ENCODE peak calls at places on chromosomes 7 and 10, in four cellular contexts. Y, O, P and Z are unnamed samples.

GRCh38 chr10:23338886-23339285 is 5.7 kb downstream of the C10orf67 start:
- DNase-seq in Y (no peak), O (no peak), P (no peak), Z (no peak)

GRCh38 chr10:61286695-61287094 is 166.5 kb downstream of the TMEM26 start:
- DNase-seq in Y (no peak), O (no peak), P (no peak), Z (no peak)

GRCh38 chr7:27697861-27698430 is 35.3 kb upstream of the HIBADH start:
- DNase-seq in Y (no peak), O (peak), P (no peak), Z (peak)

GRCh38 chr7:116432517-116432916 is 67.0 kb upstream of the CAV2 start:
- DNase-seq in Y (no peak), O (no peak), P (no peak), Z (no peak)

GRCh38 chr10:126561499-126562208 is 108.8 kb downstream of the C10orf90 start:
- DNase-seq in Y (no peak), O (no peak), P (no peak), Z (no peak)

GRCh38 chr10:30227481-30227880 is 121.6 kb downstream of the MTPAP start:
- DNase-seq in Y (no peak), O (no peak), P (no peak), Z (no peak)

GRCh38 chr7:73738220-73738611 is 386 bp downstream of the ABHD11 start:
- DNase-seq in Y (no peak), O (peak), P (no peak), Z (peak)

GRCh38 chr7:110774066-110774465 is 316.9 kb upstream of the LRRN3 start:
- DNase-seq in Y (no peak), O (peak), P (no peak), Z (no peak)

GRCh38 chr10:91569522-91569921 is 63.3 kb downstream of the PPP1R3C start:
- DNase-seq in Y (no peak), O (no peak), P (no peak), Z (no peak)

GRCh38 chr10:17787087-17787942 is 21.8 kb upstream of the MRC1 start:
- DNase-seq in Y (no peak), O (no peak), P (no peak), Z (peak)

GRCh38 chr7:17230099-17230807 is 68.2 kb upstream of the AHR start:
- DNase-seq in Y (no peak), O (no peak), P (no peak), Z (no peak)

GRCh38 chr10:125840955-125841354 is 17.6 kb downstream of the BCCIP start:
- DNase-seq in Y (no peak), O (no peak), P (no peak), Z (no peak)

GRCh38 chr7:92781117-92781720 is 55.2 kb downstream of the CDK6 start:
- DNase-seq in Y (peak), O (no peak), P (no peak), Z (no peak)

GRCh38 chr7:135414850-135415439 is 95.0 kb downstream of the CNOT4 start:
- DNase-seq in Y (no peak), O (peak), P (no peak), Z (peak)

GRCh38 chr10:86357041-86357440 is 9.6 kb downstream of the GRID1 start:
- DNase-seq in Y (peak), O (no peak), P (no peak), Z (no peak)

GRCh38 chr10:7288060-7288690 is 122.7 kb downstream of the SFMBT2 start:
- DNase-seq in Y (no peak), O (no peak), P (no peak), Z (no peak)

GRCh38 chr10:11131112-11131639 is 113.5 kb downstream of the CELF2 start:
- DNase-seq in Y (no peak), O (no peak), P (no peak), Z (no peak)

GRCh38 chr7:40009301-40009700 is 59.2 kb downstream of the CDK13 start:
- DNase-seq in Y (no peak), O (no peak), P (no peak), Z (no peak)

GRCh38 chr7:8217200-8218068 is 44.5 kb downstream of the ICA1 start:
- DNase-seq in Y (no peak), O (peak), P (no peak), Z (peak)

GRCh38 chr7:50939026-50939425 is 156.3 kb upstream of the GRB10 start:
- DNase-seq in Y (no peak), O (no peak), P (no peak), Z (no peak)

GRCh38 chr7:139358541-139359365 is 941 bp upstream of the LUC7L2 start:
- DNase-seq in Y (no peak), O (peak), P (no peak), Z (peak)

GRCh38 chr7:79786187-79786586 is 332.7 kb upstream of the MAGI2 start:
- DNase-seq in Y (no peak), O (no peak), P (no peak), Z (no peak)

GRCh38 chr10:133056001-133056400 is 31.7 kb upstream of the ADGRA1 start:
- DNase-seq in Y (no peak), O (no peak), P (no peak), Z (no peak)

GRCh38 chr7:133185512-133185911 is 67.4 kb upstream of the EXOC4 start:
- DNase-seq in Y (no peak), O (no peak), P (no peak), Z (no peak)

GRCh38 chr10:116444527-116445142 is 17.0 kb downstream of the PNLIPRP3 start:
- DNase-seq in Y (no peak), O (peak), P (no peak), Z (peak)

GRCh38 chr10:88270871-88271713 is 312.0 kb downstream of the RNLS start:
- DNase-seq in Y (no peak), O (no peak), P (no peak), Z (no peak)

GRCh38 chr10:79904671-79905321 is 44.1 kb downstream of the SFTPD start:
- DNase-seq in Y (peak), O (peak), P (peak), Z (peak)

GRCh38 chr7:131642429-131642828 is 86.0 kb upstream of the PODXL start:
- DNase-seq in Y (no peak), O (no peak), P (no peak), Z (no peak)